ENCODE peak calls at places on chromosomes 4 and X, in four cellular contexts. One of them, this sample, is unnamed.
A peak's percentile ranks its signal among the peaks of the same experiment; 100 is the strongest.

GRCh38 chr4:155339999-155340398 is 36.8 kb downstream of the MAP9 start:
- DNase-seq in NCI-H510A: no peak
- DNase-seq in stimulated activated CD4-positive, alpha-beta T cell treated with anti-CD3 and anti-CD28 coated beads, Interleukin-4, amount 100 ng/mL, for 1 hour: no peak
- DNase-seq in AG04450: no peak
- DNase-seq in this sample: peak; percentile 1

GRCh38 chr4:108774809-108775530 is 12.1 kb upstream of the ETNPPL start:
- DNase-seq in NCI-H510A: no peak
- DNase-seq in stimulated activated CD4-positive, alpha-beta T cell treated with anti-CD3 and anti-CD28 coated beads, Interleukin-4, amount 100 ng/mL, for 1 hour: no peak
- DNase-seq in AG04450: no peak
- DNase-seq in this sample: peak; percentile 5

GRCh38 chr4:138864961-138865720 is 150.4 kb upstream of the NOCT start:
- DNase-seq in NCI-H510A: no peak
- DNase-seq in stimulated activated CD4-positive, alpha-beta T cell treated with anti-CD3 and anti-CD28 coated beads, Interleukin-4, amount 100 ng/mL, for 1 hour: no peak
- DNase-seq in AG04450: no peak
- DNase-seq in this sample: no peak

GRCh38 chr4:24794111-24794860 is 1.1 kb upstream of the SOD3 start:
- DNase-seq in NCI-H510A: no peak
- DNase-seq in stimulated activated CD4-positive, alpha-beta T cell treated with anti-CD3 and anti-CD28 coated beads, Interleukin-4, amount 100 ng/mL, for 1 hour: no peak
- DNase-seq in AG04450: no peak
- DNase-seq in this sample: no peak

GRCh38 chrX:107629533-107629909 is 1.2 kb downstream of the PRPS1 start:
- DNase-seq in NCI-H510A: no peak
- DNase-seq in stimulated activated CD4-positive, alpha-beta T cell treated with anti-CD3 and anti-CD28 coated beads, Interleukin-4, amount 100 ng/mL, for 1 hour: no peak
- DNase-seq in AG04450: no peak
- DNase-seq in this sample: peak; percentile 51

GRCh38 chrX:131763674-131764073 is 219.8 kb downstream of the OR13H1 start:
- DNase-seq in NCI-H510A: no peak
- DNase-seq in stimulated activated CD4-positive, alpha-beta T cell treated with anti-CD3 and anti-CD28 coated beads, Interleukin-4, amount 100 ng/mL, for 1 hour: no peak
- DNase-seq in AG04450: no peak
- DNase-seq in this sample: peak; percentile 94

GRCh38 chr4:128782875-128783614 is 26.5 kb upstream of the JADE1 start:
- DNase-seq in NCI-H510A: no peak
- DNase-seq in stimulated activated CD4-positive, alpha-beta T cell treated with anti-CD3 and anti-CD28 coated beads, Interleukin-4, amount 100 ng/mL, for 1 hour: no peak
- DNase-seq in AG04450: no peak
- DNase-seq in this sample: peak; percentile 6

GRCh38 chr4:139783761-139784484 is 118.3 kb downstream of the MGST2 start:
- DNase-seq in NCI-H510A: no peak
- DNase-seq in stimulated activated CD4-positive, alpha-beta T cell treated with anti-CD3 and anti-CD28 coated beads, Interleukin-4, amount 100 ng/mL, for 1 hour: no peak
- DNase-seq in AG04450: no peak
- DNase-seq in this sample: no peak

GRCh38 chr4:87934973-87935372 is 40.5 kb upstream of the SPP1 start:
- DNase-seq in NCI-H510A: no peak
- DNase-seq in stimulated activated CD4-positive, alpha-beta T cell treated with anti-CD3 and anti-CD28 coated beads, Interleukin-4, amount 100 ng/mL, for 1 hour: no peak
- DNase-seq in AG04450: no peak
- DNase-seq in this sample: no peak

GRCh38 chrX:40064055-40064597 is 33.6 kb downstream of the BCOR start:
- DNase-seq in NCI-H510A: peak; percentile 85
- DNase-seq in stimulated activated CD4-positive, alpha-beta T cell treated with anti-CD3 and anti-CD28 coated beads, Interleukin-4, amount 100 ng/mL, for 1 hour: no peak
- DNase-seq in AG04450: no peak
- DNase-seq in this sample: no peak

GRCh38 chrX:97461763-97462162 is 578.1 kb downstream of the RPA4 start:
- DNase-seq in NCI-H510A: no peak
- DNase-seq in stimulated activated CD4-positive, alpha-beta T cell treated with anti-CD3 and anti-CD28 coated beads, Interleukin-4, amount 100 ng/mL, for 1 hour: no peak
- DNase-seq in AG04450: no peak
- DNase-seq in this sample: no peak

GRCh38 chrX:74534569-74535038 is 79.8 kb downstream of the RLIM start:
- DNase-seq in NCI-H510A: no peak
- DNase-seq in stimulated activated CD4-positive, alpha-beta T cell treated with anti-CD3 and anti-CD28 coated beads, Interleukin-4, amount 100 ng/mL, for 1 hour: no peak
- DNase-seq in AG04450: no peak
- DNase-seq in this sample: no peak

GRCh38 chr4:73740353-73740778 is at the start of gene CXCL8:
- DNase-seq in NCI-H510A: peak; percentile 22
- DNase-seq in stimulated activated CD4-positive, alpha-beta T cell treated with anti-CD3 and anti-CD28 coated beads, Interleukin-4, amount 100 ng/mL, for 1 hour: no peak
- DNase-seq in AG04450: peak; percentile 38
- DNase-seq in this sample: peak; percentile 37

GRCh38 chr4:26020083-26020668 is 106.2 kb downstream of the SMIM20 start:
- DNase-seq in NCI-H510A: no peak
- DNase-seq in stimulated activated CD4-positive, alpha-beta T cell treated with anti-CD3 and anti-CD28 coated beads, Interleukin-4, amount 100 ng/mL, for 1 hour: no peak
- DNase-seq in AG04450: peak; percentile 43
- DNase-seq in this sample: no peak

GRCh38 chrX:48918644-48919340 is at the start of gene PIM2:
- DNase-seq in NCI-H510A: peak; percentile 92
- DNase-seq in stimulated activated CD4-positive, alpha-beta T cell treated with anti-CD3 and anti-CD28 coated beads, Interleukin-4, amount 100 ng/mL, for 1 hour: peak; percentile 88
- DNase-seq in AG04450: no peak
- DNase-seq in this sample: peak; percentile 87

GRCh38 chrX:940691-941090 is 271.8 kb downstream of the CRLF2 start:
- DNase-seq in NCI-H510A: no peak
- DNase-seq in stimulated activated CD4-positive, alpha-beta T cell treated with anti-CD3 and anti-CD28 coated beads, Interleukin-4, amount 100 ng/mL, for 1 hour: no peak
- DNase-seq in AG04450: no peak
- DNase-seq in this sample: no peak

GRCh38 chrX:116930311-116930710 is 467.5 kb upstream of the CT83 start:
- DNase-seq in NCI-H510A: no peak
- DNase-seq in stimulated activated CD4-positive, alpha-beta T cell treated with anti-CD3 and anti-CD28 coated beads, Interleukin-4, amount 100 ng/mL, for 1 hour: no peak
- DNase-seq in AG04450: no peak
- DNase-seq in this sample: no peak

GRCh38 chrX:10485331-10485730 is 135.1 kb downstream of the MID1 start:
- DNase-seq in NCI-H510A: no peak
- DNase-seq in stimulated activated CD4-positive, alpha-beta T cell treated with anti-CD3 and anti-CD28 coated beads, Interleukin-4, amount 100 ng/mL, for 1 hour: no peak
- DNase-seq in AG04450: no peak
- DNase-seq in this sample: no peak

GRCh38 chrX:51853251-51853650 is 40.2 kb upstream of the MAGED1 start:
- DNase-seq in NCI-H510A: no peak
- DNase-seq in stimulated activated CD4-positive, alpha-beta T cell treated with anti-CD3 and anti-CD28 coated beads, Interleukin-4, amount 100 ng/mL, for 1 hour: no peak
- DNase-seq in AG04450: no peak
- DNase-seq in this sample: no peak

GRCh38 chr4:159608434-159608833 is 505.6 kb downstream of the RAPGEF2 start:
- DNase-seq in NCI-H510A: no peak
- DNase-seq in stimulated activated CD4-positive, alpha-beta T cell treated with anti-CD3 and anti-CD28 coated beads, Interleukin-4, amount 100 ng/mL, for 1 hour: no peak
- DNase-seq in AG04450: no peak
- DNase-seq in this sample: no peak

GRCh38 chr4:33080262-33080661 is 2360.1 kb downstream of the PCDH7 start:
- DNase-seq in NCI-H510A: no peak
- DNase-seq in stimulated activated CD4-positive, alpha-beta T cell treated with anti-CD3 and anti-CD28 coated beads, Interleukin-4, amount 100 ng/mL, for 1 hour: no peak
- DNase-seq in AG04450: no peak
- DNase-seq in this sample: no peak

GRCh38 chr4:167380964-167381363 is 146.7 kb upstream of the SPOCK3 start:
- DNase-seq in NCI-H510A: no peak
- DNase-seq in stimulated activated CD4-positive, alpha-beta T cell treated with anti-CD3 and anti-CD28 coated beads, Interleukin-4, amount 100 ng/mL, for 1 hour: no peak
- DNase-seq in AG04450: no peak
- DNase-seq in this sample: no peak

GRCh38 chr4:40555176-40555900 is 74.3 kb downstream of the RBM47 start:
- DNase-seq in NCI-H510A: no peak
- DNase-seq in stimulated activated CD4-positive, alpha-beta T cell treated with anti-CD3 and anti-CD28 coated beads, Interleukin-4, amount 100 ng/mL, for 1 hour: no peak
- DNase-seq in AG04450: no peak
- DNase-seq in this sample: no peak

GRCh38 chr4:95018845-95019244 is 261.1 kb downstream of the BMPR1B start:
- DNase-seq in NCI-H510A: no peak
- DNase-seq in stimulated activated CD4-positive, alpha-beta T cell treated with anti-CD3 and anti-CD28 coated beads, Interleukin-4, amount 100 ng/mL, for 1 hour: no peak
- DNase-seq in AG04450: no peak
- DNase-seq in this sample: no peak

GRCh38 chr4:17502764-17503163 is 9.1 kb downstream of the QDPR start:
- DNase-seq in NCI-H510A: no peak
- DNase-seq in stimulated activated CD4-positive, alpha-beta T cell treated with anti-CD3 and anti-CD28 coated beads, Interleukin-4, amount 100 ng/mL, for 1 hour: no peak
- DNase-seq in AG04450: no peak
- DNase-seq in this sample: no peak

GRCh38 chr4:181684310-181684709 is 558.9 kb upstream of the TENM3 start:
- DNase-seq in NCI-H510A: no peak
- DNase-seq in stimulated activated CD4-positive, alpha-beta T cell treated with anti-CD3 and anti-CD28 coated beads, Interleukin-4, amount 100 ng/mL, for 1 hour: no peak
- DNase-seq in AG04450: peak; percentile 42
- DNase-seq in this sample: no peak

GRCh38 chr4:89251396-89251795 is 56.2 kb downstream of the GPRIN3 start:
- DNase-seq in NCI-H510A: no peak
- DNase-seq in stimulated activated CD4-positive, alpha-beta T cell treated with anti-CD3 and anti-CD28 coated beads, Interleukin-4, amount 100 ng/mL, for 1 hour: no peak
- DNase-seq in AG04450: no peak
- DNase-seq in this sample: no peak

GRCh38 chr4:8589336-8589735 is 3.2 kb upstream of the CPZ start:
- DNase-seq in NCI-H510A: no peak
- DNase-seq in stimulated activated CD4-positive, alpha-beta T cell treated with anti-CD3 and anti-CD28 coated beads, Interleukin-4, amount 100 ng/mL, for 1 hour: no peak
- DNase-seq in AG04450: no peak
- DNase-seq in this sample: no peak

GRCh38 chr4:123631699-123632098 is 235.1 kb downstream of the SPRY1 start:
- DNase-seq in NCI-H510A: no peak
- DNase-seq in stimulated activated CD4-positive, alpha-beta T cell treated with anti-CD3 and anti-CD28 coated beads, Interleukin-4, amount 100 ng/mL, for 1 hour: no peak
- DNase-seq in AG04450: no peak
- DNase-seq in this sample: no peak

GRCh38 chr4:52376107-52376704 is 282.9 kb downstream of the USP46 start:
- DNase-seq in NCI-H510A: no peak
- DNase-seq in stimulated activated CD4-positive, alpha-beta T cell treated with anti-CD3 and anti-CD28 coated beads, Interleukin-4, amount 100 ng/mL, for 1 hour: no peak
- DNase-seq in AG04450: peak; percentile 7
- DNase-seq in this sample: peak; percentile 5

GRCh38 chr4:159855731-159856130 is 752.9 kb downstream of the RAPGEF2 start:
- DNase-seq in NCI-H510A: no peak
- DNase-seq in stimulated activated CD4-positive, alpha-beta T cell treated with anti-CD3 and anti-CD28 coated beads, Interleukin-4, amount 100 ng/mL, for 1 hour: no peak
- DNase-seq in AG04450: no peak
- DNase-seq in this sample: no peak

GRCh38 chr4:76758290-76758882 is 139.6 kb downstream of the SOWAHB start:
- DNase-seq in NCI-H510A: peak; percentile 11
- DNase-seq in stimulated activated CD4-positive, alpha-beta T cell treated with anti-CD3 and anti-CD28 coated beads, Interleukin-4, amount 100 ng/mL, for 1 hour: no peak
- DNase-seq in AG04450: no peak
- DNase-seq in this sample: peak; percentile 36

GRCh38 chr4:7052923-7053715 is 9.9 kb downstream of the TADA2B start:
- DNase-seq in NCI-H510A: no peak
- DNase-seq in stimulated activated CD4-positive, alpha-beta T cell treated with anti-CD3 and anti-CD28 coated beads, Interleukin-4, amount 100 ng/mL, for 1 hour: no peak
- DNase-seq in AG04450: no peak
- DNase-seq in this sample: no peak

GRCh38 chrX:56790778-56791177 is 61.7 kb downstream of the NBDY start:
- DNase-seq in NCI-H510A: no peak
- DNase-seq in stimulated activated CD4-positive, alpha-beta T cell treated with anti-CD3 and anti-CD28 coated beads, Interleukin-4, amount 100 ng/mL, for 1 hour: no peak
- DNase-seq in AG04450: no peak
- DNase-seq in this sample: no peak

GRCh38 chrX:33128048-33128805 is 83.1 kb downstream of the DMD start:
- DNase-seq in NCI-H510A: no peak
- DNase-seq in stimulated activated CD4-positive, alpha-beta T cell treated with anti-CD3 and anti-CD28 coated beads, Interleukin-4, amount 100 ng/mL, for 1 hour: no peak
- DNase-seq in AG04450: no peak
- DNase-seq in this sample: no peak

GRCh38 chr4:48429709-48430474 is 53.3 kb upstream of the SLC10A4 start:
- DNase-seq in NCI-H510A: no peak
- DNase-seq in stimulated activated CD4-positive, alpha-beta T cell treated with anti-CD3 and anti-CD28 coated beads, Interleukin-4, amount 100 ng/mL, for 1 hour: no peak
- DNase-seq in AG04450: no peak
- DNase-seq in this sample: no peak

GRCh38 chr4:32499176-32499575 is 1779.0 kb downstream of the PCDH7 start:
- DNase-seq in NCI-H510A: no peak
- DNase-seq in stimulated activated CD4-positive, alpha-beta T cell treated with anti-CD3 and anti-CD28 coated beads, Interleukin-4, amount 100 ng/mL, for 1 hour: no peak
- DNase-seq in AG04450: no peak
- DNase-seq in this sample: no peak

This sample was measured in A549.